ENCODE peak calls at places on chromosome 12, in eight cellular contexts. G, F, A, K, S, T, L and V are unnamed samples.

GRCh38 chr12:116881325-116881866 is at the start of gene HRK:
- DNase-seq in G (no peak), F (no peak), A (no peak), K (peak; percentile 49), S (no peak), T (no peak), L (peak; percentile 9), V (no peak)

GRCh38 chr12:51905507-51906438 is 1.5 kb upstream of the ACVRL1 start:
- DNase-seq in G (peak; percentile 90), F (no peak), A (no peak), K (peak; percentile 38), S (peak; percentile 42), T (no peak), L (no peak), V (no peak)

GRCh38 chr12:4987076-4987775 is 56.5 kb upstream of the KCNA5 start:
- DNase-seq in G (no peak), F (no peak), A (no peak), K (no peak), S (no peak), T (no peak), L (no peak), V (no peak)

GRCh38 chr12:111426341-111427185 is 20.8 kb downstream of the SH2B3 start:
- DNase-seq in G (peak; percentile 73), F (no peak), A (no peak), K (no peak), S (no peak), T (no peak), L (no peak), V (no peak)

GRCh38 chr12:24127919-24128721 is 178.7 kb upstream of the SOX5 start:
- DNase-seq in G (no peak), F (no peak), A (no peak), K (no peak), S (no peak), T (no peak), L (no peak), V (no peak)

GRCh38 chr12:29688914-29689313 is 94.8 kb downstream of the TMTC1 start:
- DNase-seq in G (no peak), F (no peak), A (no peak), K (no peak), S (no peak), T (no peak), L (no peak), V (no peak)

GRCh38 chr12:2776129-2776806 is 18.5 kb upstream of the FKBP4 start:
- DNase-seq in G (no peak), F (no peak), A (no peak), K (no peak), S (no peak), T (no peak), L (no peak), V (no peak)

GRCh38 chr12:95351745-95352144 is 122.2 kb upstream of the METAP2 start:
- DNase-seq in G (peak; percentile 41), F (no peak), A (no peak), K (no peak), S (no peak), T (no peak), L (no peak), V (no peak)

GRCh38 chr12:121668750-121669524 is 517 bp downstream of the MORN3 start:
- DNase-seq in G (peak; percentile 44), F (no peak), A (peak; percentile 57), K (no peak), S (no peak), T (no peak), L (peak; percentile 57), V (no peak)

GRCh38 chr12:70083677-70084020 is 159.6 kb upstream of the CNOT2 start:
- DNase-seq in G (no peak), F (no peak), A (no peak), K (no peak), S (no peak), T (no peak), L (no peak), V (no peak)

GRCh38 chr12:122064034-122064777 is 14.3 kb upstream of the MLXIP start:
- DNase-seq in G (peak; percentile 99), F (peak; percentile 58), A (no peak), K (peak; percentile 81), S (peak; percentile 65), T (peak; percentile 90), L (peak; percentile 97), V (peak; percentile 39)

GRCh38 chr12:52849511-52849910 is 717 bp upstream of the KRT78 start:
- DNase-seq in G (no peak), F (no peak), A (no peak), K (no peak), S (no peak), T (no peak), L (no peak), V (no peak)

GRCh38 chr12:62930546-62931425 is 4.2 kb downstream of the PPM1H start:
- DNase-seq in G (peak; percentile 4), F (no peak), A (no peak), K (no peak), S (no peak), T (no peak), L (no peak), V (no peak)

GRCh38 chr12:42789808-42790760 is 200.5 kb upstream of the PRICKLE1 start:
- DNase-seq in G (peak; percentile 29), F (no peak), A (no peak), K (no peak), S (no peak), T (no peak), L (no peak), V (no peak)